ENCODE peak calls at places on chromosomes 3 and 15, in eight cellular contexts. N, S, X, D, P, V, F and I are unnamed samples.

GRCh38 chr3:11634974-11635612 is 8.6 kb downstream of the VGLL4 start:
- DNase-seq in N (no peak), S (no peak), X (no peak), D (no peak), P (no peak), V (no peak), F (no peak), I (no peak)

GRCh38 chr3:194300392-194300758 is 50.8 kb downstream of the CPN2 start:
- DNase-seq in N (peak), S (no peak), X (peak), D (peak), P (no peak), V (peak), F (no peak), I (no peak)

GRCh38 chr15:40481671-40482070 is 10.9 kb downstream of the CHST14 start:
- DNase-seq in N (no peak), S (no peak), X (no peak), D (no peak), P (no peak), V (no peak), F (no peak), I (no peak)

GRCh38 chr3:139309046-139309660 is 34.7 kb upstream of the MRPS22 start:
- DNase-seq in N (no peak), S (no peak), X (no peak), D (peak), P (no peak), V (no peak), F (no peak), I (peak)

GRCh38 chr15:75203908-75204263 is 2.2 kb downstream of the C15orf39 start:
- DNase-seq in N (no peak), S (no peak), X (no peak), D (no peak), P (no peak), V (no peak), F (peak), I (no peak)

GRCh38 chr3:184748219-184749135 is 36.6 kb upstream of the MAGEF1 start:
- DNase-seq in N (peak), S (peak), X (no peak), D (peak), P (no peak), V (peak), F (peak), I (no peak)

GRCh38 chr15:98708191-98708590 is 59.9 kb downstream of the IGF1R start:
- DNase-seq in N (no peak), S (no peak), X (no peak), D (no peak), P (no peak), V (no peak), F (no peak), I (no peak)

GRCh38 chr15:73108676-73109075 is 56.4 kb downstream of the NEO1 start:
- DNase-seq in N (no peak), S (no peak), X (no peak), D (no peak), P (no peak), V (no peak), F (no peak), I (no peak)

GRCh38 chr3:194267744-194268658 is 83.1 kb downstream of the CPN2 start:
- DNase-seq in N (peak), S (no peak), X (no peak), D (no peak), P (no peak), V (peak), F (no peak), I (no peak)

GRCh38 chr15:34318277-34319079 is 19.1 kb downstream of the SLC12A6 start:
- DNase-seq in N (peak), S (peak), X (peak), D (peak), P (no peak), V (peak), F (peak), I (peak)

GRCh38 chr3:46913644-46914043 is 36.1 kb downstream of the PTH1R start:
- DNase-seq in N (peak), S (no peak), X (no peak), D (peak), P (no peak), V (peak), F (no peak), I (peak)

GRCh38 chr3:53192608-53193007 is 31.6 kb downstream of the PRKCD start:
- DNase-seq in N (no peak), S (no peak), X (no peak), D (no peak), P (no peak), V (no peak), F (peak), I (no peak)

GRCh38 chr3:6437631-6438030 is 423.3 kb upstream of the GRM7 start:
- DNase-seq in N (no peak), S (no peak), X (no peak), D (no peak), P (no peak), V (no peak), F (no peak), I (no peak)

GRCh38 chr3:126117786-126118185 is 33.9 kb upstream of the SLC41A3 start:
- DNase-seq in N (no peak), S (no peak), X (no peak), D (no peak), P (no peak), V (no peak), F (no peak), I (no peak)

GRCh38 chr15:84081391-84082168 is 154.0 kb upstream of the GOLGA6L4 start:
- DNase-seq in N (no peak), S (no peak), X (no peak), D (no peak), P (no peak), V (peak), F (no peak), I (no peak)

GRCh38 chr3:45653205-45653604 is 36.0 kb upstream of the SACM1L start:
- DNase-seq in N (no peak), S (no peak), X (no peak), D (no peak), P (no peak), V (no peak), F (no peak), I (no peak)

GRCh38 chr3:52140792-52141191 is 13.4 kb downstream of the POC1A start:
- DNase-seq in N (no peak), S (no peak), X (no peak), D (no peak), P (no peak), V (no peak), F (no peak), I (peak)

GRCh38 chr3:53109190-53109589 is 21.0 kb downstream of the RFT1 start:
- DNase-seq in N (no peak), S (no peak), X (no peak), D (peak), P (no peak), V (peak), F (no peak), I (peak)

GRCh38 chr15:81483496-81483895 is 109.5 kb upstream of the TMC3 start:
- DNase-seq in N (no peak), S (no peak), X (no peak), D (no peak), P (no peak), V (no peak), F (no peak), I (no peak)

GRCh38 chr3:150901793-150902192 is 3.4 kb downstream of the MINDY4B start:
- DNase-seq in N (no peak), S (no peak), X (no peak), D (no peak), P (no peak), V (no peak), F (no peak), I (no peak)